ENCODE peak calls at places on chromosomes 3 and 15, in eight cellular contexts. One of them, this sample, is unnamed.

GRCh38 chr3:158789592-158789991 is 12.3 kb upstream of the MFSD1 start:
- DNase-seq in stomach: no peak
- DNase-seq in suprapubic skin: no peak
- DNase-seq in GM12878: no peak
- DNase-seq in uterus: no peak
- DNase-seq in esophagus muscularis mucosa: peak; percentile 84
- DNase-seq in ovary: no peak
- DNase-seq in body of pancreas: no peak
- DNase-seq in this sample: no peak

GRCh38 chr15:66838671-66839239 is 136.7 kb downstream of the SMAD6 start:
- DNase-seq in stomach: no peak
- DNase-seq in suprapubic skin: no peak
- DNase-seq in GM12878: no peak
- DNase-seq in uterus: no peak
- DNase-seq in esophagus muscularis mucosa: no peak
- DNase-seq in ovary: no peak
- DNase-seq in body of pancreas: no peak
- DNase-seq in this sample: no peak

GRCh38 chr15:96322401-96323249 is 7.9 kb upstream of the NR2F2 start:
- DNase-seq in stomach: no peak
- DNase-seq in suprapubic skin: no peak
- DNase-seq in GM12878: no peak
- DNase-seq in uterus: peak; percentile 83
- DNase-seq in esophagus muscularis mucosa: no peak
- DNase-seq in ovary: peak; percentile 83
- DNase-seq in body of pancreas: no peak
- DNase-seq in this sample: no peak

GRCh38 chr3:52143156-52143555 is 11.1 kb downstream of the POC1A start:
- DNase-seq in stomach: no peak
- DNase-seq in suprapubic skin: no peak
- DNase-seq in GM12878: no peak
- DNase-seq in uterus: no peak
- DNase-seq in esophagus muscularis mucosa: no peak
- DNase-seq in ovary: no peak
- DNase-seq in body of pancreas: no peak
- DNase-seq in this sample: no peak

GRCh38 chr3:195753609-195754008 is 32.8 kb downstream of the MUC20 start:
- DNase-seq in stomach: no peak
- DNase-seq in suprapubic skin: peak; percentile 28
- DNase-seq in GM12878: no peak
- DNase-seq in uterus: no peak
- DNase-seq in esophagus muscularis mucosa: no peak
- DNase-seq in ovary: no peak
- DNase-seq in body of pancreas: no peak
- DNase-seq in this sample: no peak

GRCh38 chr3:64291956-64292355 is 66.7 kb upstream of the PRICKLE2 start:
- DNase-seq in stomach: no peak
- DNase-seq in suprapubic skin: no peak
- DNase-seq in GM12878: no peak
- DNase-seq in uterus: peak; percentile 19
- DNase-seq in esophagus muscularis mucosa: no peak
- DNase-seq in ovary: no peak
- DNase-seq in body of pancreas: no peak
- DNase-seq in this sample: no peak

GRCh38 chr3:107372506-107372905 is 4.7 kb upstream of the CCDC54 start:
- DNase-seq in stomach: no peak
- DNase-seq in suprapubic skin: no peak
- DNase-seq in GM12878: no peak
- DNase-seq in uterus: no peak
- DNase-seq in esophagus muscularis mucosa: no peak
- DNase-seq in ovary: no peak
- DNase-seq in body of pancreas: no peak
- DNase-seq in this sample: no peak

GRCh38 chr3:31462050-31462569 is 70.6 kb upstream of the STT3B start:
- DNase-seq in stomach: no peak
- DNase-seq in suprapubic skin: no peak
- DNase-seq in GM12878: peak; percentile 64
- DNase-seq in uterus: no peak
- DNase-seq in esophagus muscularis mucosa: no peak
- DNase-seq in ovary: no peak
- DNase-seq in body of pancreas: no peak
- DNase-seq in this sample: no peak

GRCh38 chr15:69298697-69299441 is at the start of gene PAQR5:
- DNase-seq in stomach: peak; percentile 68
- DNase-seq in suprapubic skin: no peak
- DNase-seq in GM12878: no peak
- DNase-seq in uterus: no peak
- DNase-seq in esophagus muscularis mucosa: no peak
- DNase-seq in ovary: peak; percentile 45
- DNase-seq in body of pancreas: peak; percentile 57
- DNase-seq in this sample: peak; percentile 57

GRCh38 chr3:7086417-7086816 is 225.5 kb downstream of the GRM7 start:
- DNase-seq in stomach: no peak
- DNase-seq in suprapubic skin: no peak
- DNase-seq in GM12878: no peak
- DNase-seq in uterus: no peak
- DNase-seq in esophagus muscularis mucosa: no peak
- DNase-seq in ovary: no peak
- DNase-seq in body of pancreas: no peak
- DNase-seq in this sample: no peak

GRCh38 chr3:157300091-157300490 is 136.6 kb upstream of the PTX3 start:
- DNase-seq in stomach: no peak
- DNase-seq in suprapubic skin: no peak
- DNase-seq in GM12878: no peak
- DNase-seq in uterus: no peak
- DNase-seq in esophagus muscularis mucosa: no peak
- DNase-seq in ovary: no peak
- DNase-seq in body of pancreas: no peak
- DNase-seq in this sample: no peak

GRCh38 chr15:80989518-80990478 is at the start of gene MESD:
- DNase-seq in stomach: peak; percentile 99
- DNase-seq in suprapubic skin: peak; percentile 99
- DNase-seq in GM12878: peak; percentile 70
- DNase-seq in uterus: peak; percentile 99
- DNase-seq in esophagus muscularis mucosa: peak; percentile 100
- DNase-seq in ovary: peak; percentile 99
- DNase-seq in body of pancreas: peak; percentile 99
- DNase-seq in this sample: peak; percentile 76

GRCh38 chr15:80989110-80989517 is 505 bp downstream of the MESD start:
- DNase-seq in stomach: no peak
- DNase-seq in suprapubic skin: no peak
- DNase-seq in GM12878: no peak
- DNase-seq in uterus: no peak
- DNase-seq in esophagus muscularis mucosa: no peak
- DNase-seq in ovary: no peak
- DNase-seq in body of pancreas: no peak
- DNase-seq in this sample: no peak

GRCh38 chr15:80986487-80986886 is 3.1 kb downstream of the MESD start:
- DNase-seq in stomach: no peak
- DNase-seq in suprapubic skin: no peak
- DNase-seq in GM12878: no peak
- DNase-seq in uterus: no peak
- DNase-seq in esophagus muscularis mucosa: no peak
- DNase-seq in ovary: no peak
- DNase-seq in body of pancreas: no peak
- DNase-seq in this sample: no peak

GRCh38 chr15:80985976-80986375 is 3.6 kb downstream of the MESD start:
- DNase-seq in stomach: no peak
- DNase-seq in suprapubic skin: no peak
- DNase-seq in GM12878: no peak
- DNase-seq in uterus: no peak
- DNase-seq in esophagus muscularis mucosa: no peak
- DNase-seq in ovary: no peak
- DNase-seq in body of pancreas: no peak
- DNase-seq in this sample: no peak

DNA sequence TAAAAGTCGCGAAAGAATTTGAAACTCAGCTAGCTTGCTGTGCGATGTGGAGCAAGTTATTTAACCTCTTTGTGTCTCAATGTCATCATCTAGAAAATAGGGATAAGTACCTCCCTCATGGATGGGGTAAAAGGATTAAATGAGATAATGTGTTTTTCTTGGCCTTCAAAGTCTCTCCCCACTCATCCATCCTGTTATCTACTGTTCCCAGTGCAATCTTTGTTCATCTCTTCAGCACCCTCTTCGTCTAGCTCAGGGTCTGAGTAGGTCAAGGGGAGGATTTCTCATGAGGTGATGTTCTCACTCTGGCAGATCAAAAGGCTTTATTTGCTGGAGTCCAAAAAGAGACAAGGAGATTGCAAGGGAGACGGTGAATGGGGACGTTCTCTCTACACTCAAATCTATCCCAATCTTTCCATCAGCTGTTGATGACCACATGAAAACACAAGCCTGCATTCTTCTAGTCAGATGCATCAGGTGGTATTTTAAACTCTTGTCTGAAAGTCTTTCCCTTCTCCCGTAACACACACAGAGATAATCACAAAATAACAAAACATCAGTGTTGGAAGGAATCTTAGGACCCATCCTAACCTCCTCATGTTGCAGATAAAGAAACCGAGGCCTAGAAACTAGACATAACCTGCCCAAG is 1.3 kb downstream of the MESD start:
- DNase-seq in stomach: no peak
- DNase-seq in suprapubic skin: no peak
- DNase-seq in GM12878: no peak
- DNase-seq in uterus: no peak
- DNase-seq in esophagus muscularis mucosa: no peak
- DNase-seq in ovary: no peak
- DNase-seq in body of pancreas: no peak
- DNase-seq in this sample: no peak
- TF ChIP-seq POLR2A in stomach: no peak
- TF ChIP-seq POLR2A in suprapubic skin: no peak
- TF ChIP-seq POLR2A in GM12878: no peak
- TF ChIP-seq POLR2A in uterus: no peak
- TF ChIP-seq POLR2A in esophagus muscularis mucosa: no peak
- TF ChIP-seq POLR2A in ovary: no peak
- TF ChIP-seq POLR2A in body of pancreas: no peak
- TF ChIP-seq POLR2A in this sample: no peak

DNA sequence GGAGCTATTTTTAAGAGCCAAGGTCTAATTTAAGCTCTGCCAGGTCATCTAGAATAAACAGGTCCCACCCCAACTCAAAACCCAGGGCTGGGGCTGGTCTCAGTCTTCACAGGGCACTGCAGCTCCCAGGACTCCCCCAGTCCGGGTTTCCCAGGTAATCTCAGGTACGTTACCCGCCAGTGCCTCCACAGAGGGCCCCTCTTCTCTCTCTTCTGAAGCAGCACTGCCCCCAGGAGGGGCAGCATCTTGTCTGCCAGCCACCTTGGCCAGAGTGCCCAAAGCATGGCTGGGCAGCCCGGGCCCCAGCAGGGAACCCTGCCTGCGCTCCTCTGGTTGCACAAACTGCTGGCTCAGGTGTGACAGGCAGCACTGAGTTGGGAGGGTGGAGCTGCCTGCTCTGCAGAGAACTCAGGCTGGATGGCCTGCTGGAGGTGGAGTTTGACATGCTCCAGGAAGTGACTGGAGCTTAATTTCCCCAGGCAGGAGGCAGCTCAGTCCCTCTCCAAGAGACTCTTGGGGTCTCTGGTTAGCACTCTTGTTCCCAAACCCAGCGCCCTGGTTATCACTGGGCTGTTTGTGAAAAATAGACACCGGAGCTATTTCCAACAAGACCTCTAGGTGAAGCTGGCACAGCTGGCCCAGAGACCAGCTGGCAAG is at the start of gene PLA2G4F:
- DNase-seq in stomach: peak; percentile 82
- DNase-seq in suprapubic skin: no peak
- DNase-seq in GM12878: no peak
- DNase-seq in uterus: no peak
- DNase-seq in esophagus muscularis mucosa: no peak
- DNase-seq in ovary: no peak
- DNase-seq in body of pancreas: peak; percentile 84
- DNase-seq in this sample: no peak
- TF ChIP-seq POLR2A in stomach: no peak
- TF ChIP-seq POLR2A in suprapubic skin: no peak
- TF ChIP-seq POLR2A in GM12878: no peak
- TF ChIP-seq POLR2A in uterus: no peak
- TF ChIP-seq POLR2A in esophagus muscularis mucosa: no peak
- TF ChIP-seq POLR2A in ovary: no peak
- TF ChIP-seq POLR2A in body of pancreas: peak; percentile 67
- TF ChIP-seq POLR2A in this sample: no peak

DNA sequence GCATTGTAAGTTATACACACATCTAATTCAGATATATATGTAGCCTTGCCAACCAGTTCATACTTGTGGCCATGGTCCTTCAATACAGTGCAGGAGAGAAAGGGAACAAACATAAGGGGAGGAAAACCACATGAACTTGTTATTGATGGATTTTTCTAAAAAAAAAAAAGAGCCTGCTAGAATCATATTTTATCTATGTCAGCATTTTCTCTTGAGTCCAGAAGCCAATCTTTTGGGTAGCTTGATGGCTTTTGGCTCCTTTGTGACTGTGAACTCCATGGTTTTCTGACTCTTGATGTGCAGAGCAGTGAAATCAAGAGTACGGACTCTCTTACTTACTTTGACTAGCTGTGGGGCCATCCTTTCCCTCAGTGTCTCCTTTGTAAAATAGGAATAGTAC is 197.4 kb upstream of the DPH6 start:
- DNase-seq in stomach: no peak
- DNase-seq in suprapubic skin: no peak
- DNase-seq in GM12878: no peak
- DNase-seq in uterus: no peak
- DNase-seq in esophagus muscularis mucosa: no peak
- DNase-seq in ovary: no peak
- DNase-seq in body of pancreas: no peak
- DNase-seq in this sample: no peak
- TF ChIP-seq POLR2A in stomach: no peak
- TF ChIP-seq POLR2A in suprapubic skin: no peak
- TF ChIP-seq POLR2A in GM12878: no peak
- TF ChIP-seq POLR2A in uterus: no peak
- TF ChIP-seq POLR2A in esophagus muscularis mucosa: no peak
- TF ChIP-seq POLR2A in ovary: no peak
- TF ChIP-seq POLR2A in body of pancreas: no peak
- TF ChIP-seq POLR2A in this sample: no peak

GRCh38 chr3:141410861-141411771 is 42.8 kb downstream of the ZBTB38 start:
- DNase-seq in stomach: no peak
- DNase-seq in suprapubic skin: no peak
- DNase-seq in GM12878: no peak
- DNase-seq in uterus: no peak
- DNase-seq in esophagus muscularis mucosa: no peak
- DNase-seq in ovary: no peak
- DNase-seq in body of pancreas: no peak
- DNase-seq in this sample: no peak
- TF ChIP-seq POLR2A in stomach: no peak
- TF ChIP-seq POLR2A in suprapubic skin: no peak
- TF ChIP-seq POLR2A in GM12878: peak; percentile 45
- TF ChIP-seq POLR2A in uterus: no peak
- TF ChIP-seq POLR2A in esophagus muscularis mucosa: no peak
- TF ChIP-seq POLR2A in ovary: no peak
- TF ChIP-seq POLR2A in body of pancreas: peak; percentile 6
- TF ChIP-seq POLR2A in this sample: no peak

GRCh38 chr15:77571181-77571580 is 61.5 kb downstream of the LINGO1 start:
- DNase-seq in stomach: no peak
- DNase-seq in suprapubic skin: no peak
- DNase-seq in GM12878: no peak
- DNase-seq in uterus: no peak
- DNase-seq in esophagus muscularis mucosa: no peak
- DNase-seq in ovary: no peak
- DNase-seq in body of pancreas: no peak
- DNase-seq in this sample: no peak
- TF ChIP-seq POLR2A in stomach: no peak
- TF ChIP-seq POLR2A in suprapubic skin: no peak
- TF ChIP-seq POLR2A in GM12878: no peak
- TF ChIP-seq POLR2A in uterus: no peak
- TF ChIP-seq POLR2A in esophagus muscularis mucosa: no peak
- TF ChIP-seq POLR2A in ovary: no peak
- TF ChIP-seq POLR2A in body of pancreas: no peak
- TF ChIP-seq POLR2A in this sample: no peak

This sample was measured in H54.